ENCODE peak calls at places on chromosomes 13 and 19, in five cellular contexts. H is H1, P is NT2/D1, M is GM12878, U is HepG2. T is an unnamed sample.

GRCh38 chr13:106183410-106184128 is 351.9 kb downstream of the EFNB2 start:
- DNase-seq in H (no peak), P (no peak), M (no peak), U (no peak), T (no peak)

GRCh38 chr13:74134777-74135305 is 637 bp upstream of the KLF12 start:
- DNase-seq in H (no peak), P (no peak), M (no peak), U (no peak), T (peak; percentile 72)

GRCh38 chr13:21047591-21048282 is 13.6 kb downstream of the LATS2 start:
- DNase-seq in H (no peak), P (no peak), M (no peak), U (no peak), T (no peak)

GRCh38 chr13:67140006-67140405 is 90.1 kb downstream of the PCDH9 start:
- DNase-seq in H (no peak), P (no peak), M (no peak), U (no peak), T (no peak)

GRCh38 chr13:35729926-35730627 is 253.6 kb upstream of the MAB21L1 start:
- DNase-seq in H (no peak), P (no peak), M (peak; percentile 38), U (no peak), T (no peak)

GRCh38 chr19:19997656-19998268 is 41.5 kb downstream of the ZNF682 start:
- DNase-seq in H (peak; percentile 47), P (peak; percentile 40), M (no peak), U (no peak), T (peak; percentile 6)

GRCh38 chr13:103762523-103762922 is 696.3 kb upstream of the SLC10A2 start:
- DNase-seq in H (no peak), P (no peak), M (no peak), U (no peak), T (no peak)

GRCh38 chr13:43838909-43839308 is 40.6 kb downstream of the CCDC122 start:
- DNase-seq in H (no peak), P (no peak), M (no peak), U (no peak), T (no peak)

GRCh38 chr13:25733696-25734435 is 317.9 kb downstream of the SHISA2 start:
- DNase-seq in H (no peak), P (no peak), M (no peak), U (no peak), T (no peak)

GRCh38 chr13:112756511-112756966 is 66.7 kb downstream of the ATP11A start:
- DNase-seq in H (no peak), P (no peak), M (no peak), U (no peak), T (no peak)

GRCh38 chr19:33780746-33781145 is 15.9 kb upstream of the KCTD15 start:
- DNase-seq in H (no peak), P (no peak), M (no peak), U (no peak), T (no peak)

GRCh38 chr13:104855581-104855980 is 1679.9 kb downstream of the EFNB2 start:
- DNase-seq in H (no peak), P (no peak), M (no peak), U (no peak), T (no peak)

GRCh38 chr19:5031231-5032100 is 62.6 kb downstream of the KDM4B start:
- DNase-seq in H (peak; percentile 70), P (peak; percentile 76), M (peak; percentile 12), U (peak; percentile 73), T (peak; percentile 92)

GRCh38 chr13:22596157-22596863 is 584.5 kb upstream of the SGCG start:
- DNase-seq in H (no peak), P (no peak), M (no peak), U (peak; percentile 8), T (no peak)

GRCh38 chr13:104614746-104615145 is 1548.5 kb upstream of the SLC10A2 start:
- DNase-seq in H (no peak), P (no peak), M (no peak), U (no peak), T (no peak)

GRCh38 chr19:45884682-45885555 is 1.0 kb downstream of the IRF2BP1 start:
- DNase-seq in H (no peak), P (no peak), M (no peak), U (no peak), T (peak; percentile 24)

GRCh38 chr19:11116507-11116906 is 27.2 kb downstream of the LDLR start:
- DNase-seq in H (no peak), P (no peak), M (no peak), U (no peak), T (no peak)

GRCh38 chr19:15825753-15826152 is 10.3 kb upstream of the OR10H1 start:
- DNase-seq in H (no peak), P (no peak), M (no peak), U (no peak), T (no peak)

GRCh38 chr19:39946532-39946931 is 12.1 kb upstream of the FCGBP start:
- DNase-seq in H (no peak), P (no peak), M (no peak), U (no peak), T (no peak)

GRCh38 chr19:37977391-37977790 is 70.4 kb downstream of the SIPA1L3 start:
- DNase-seq in H (no peak), P (no peak), M (no peak), U (no peak), T (no peak)

GRCh38 chr13:77898097-77898496 is 20.5 kb downstream of the EDNRB start:
- DNase-seq in H (no peak), P (no peak), M (peak; percentile 66), U (no peak), T (no peak)

GRCh38 chr13:110387451-110388140 is 80.5 kb downstream of the COL4A2 start:
- DNase-seq in H (no peak), P (no peak), M (no peak), U (no peak), T (no peak)

GRCh38 chr13:99304541-99304940 is 2.7 kb downstream of the GPR183 start:
- DNase-seq in H (no peak), P (no peak), M (no peak), U (no peak), T (no peak)

GRCh38 chr13:71218960-71219359 is 648.0 kb downstream of the DACH1 start:
- DNase-seq in H (no peak), P (peak; percentile 8), M (no peak), U (peak; percentile 7), T (peak; percentile 60)

GRCh38 chr13:38350114-38350617 is 515 bp downstream of the UFM1 start:
- DNase-seq in H (no peak), P (no peak), M (no peak), U (peak; percentile 49), T (peak; percentile 23)

DNA sequence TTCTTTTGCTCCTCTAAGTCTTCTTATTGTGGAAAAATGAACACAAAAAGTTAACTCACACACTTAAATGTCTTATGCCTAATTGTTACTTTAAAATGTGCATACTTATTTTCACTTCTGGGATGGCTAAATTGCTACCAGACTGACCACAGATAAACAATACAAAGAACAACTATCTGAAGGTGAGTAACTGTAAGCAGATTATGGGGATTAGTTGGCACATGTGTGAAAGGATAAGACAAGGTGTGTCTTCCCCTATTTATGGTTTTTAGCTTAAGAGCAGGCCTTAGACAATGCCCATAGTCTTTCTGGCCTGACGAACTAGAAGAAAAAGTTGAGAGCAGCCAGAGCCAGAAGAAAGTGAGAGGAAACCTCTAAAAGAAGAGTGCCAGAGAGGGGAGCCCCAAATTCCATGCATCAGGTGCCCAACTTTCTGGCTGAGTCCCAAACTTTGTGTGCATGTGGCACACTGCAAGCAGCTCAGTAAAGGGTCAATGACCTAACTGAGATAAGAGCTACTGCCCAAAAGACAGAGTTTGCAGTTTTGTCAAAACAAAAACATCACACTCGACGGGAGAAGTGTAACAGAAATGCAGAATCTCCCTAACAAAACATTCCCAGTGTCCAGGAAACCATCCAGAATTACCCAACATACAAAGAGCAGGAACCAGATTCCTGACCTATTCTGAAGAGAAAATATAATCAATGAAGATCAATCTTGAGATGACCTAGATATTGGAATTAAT is 375.4 kb downstream of the KCNRG start:
- DNase-seq in H (no peak), P (no peak), M (no peak), U (no peak), T (no peak)
- TF ChIP-seq SUZ12 in H (no peak), P (no peak), M (no peak), U (no peak), T (no peak)

DNA sequence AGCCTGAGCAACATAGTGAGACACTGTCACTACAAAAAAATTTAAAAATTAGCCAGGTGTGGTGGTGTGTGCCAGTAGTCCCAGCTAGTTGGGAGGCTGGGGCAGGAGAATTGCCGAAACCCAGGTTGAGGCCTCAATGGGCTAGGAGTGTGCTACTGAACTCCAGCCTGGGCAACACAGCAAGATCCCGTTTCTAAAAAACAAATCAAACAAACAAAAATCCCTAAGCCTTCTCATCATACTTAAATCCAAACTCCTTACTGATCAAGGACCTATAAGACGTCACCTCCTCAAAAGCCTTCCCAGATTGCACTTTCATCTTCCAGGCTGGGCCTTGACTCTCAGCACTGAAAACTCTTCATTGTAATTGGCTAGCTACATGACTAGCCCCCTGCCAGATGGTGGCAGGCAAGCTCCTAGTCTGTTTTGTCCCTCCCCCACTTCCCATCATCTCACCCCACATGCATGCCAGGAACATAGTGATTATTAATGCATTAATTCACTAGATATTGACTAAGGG is 17.5 kb upstream of the NANOS3 start:
- DNase-seq in H (no peak), P (no peak), M (no peak), U (no peak), T (no peak)
- TF ChIP-seq SUZ12 in H (no peak), P (no peak), M (no peak), U (no peak), T (no peak)

GRCh38 chr13:89465366-89465765 is 1794.2 kb downstream of the SLITRK5 start:
- DNase-seq in H (no peak), P (no peak), M (peak; percentile 3), U (no peak), T (no peak)
- TF ChIP-seq SUZ12 in H (no peak), P (no peak), M (no peak), U (no peak), T (no peak)

GRCh38 chr19:51480590-51480989 is 2.3 kb downstream of the CEACAM18 start:
- DNase-seq in H (no peak), P (peak; percentile 8), M (no peak), U (peak; percentile 20), T (peak; percentile 32)

GRCh38 chr19:51476164-51476563 is 2.2 kb upstream of the CEACAM18 start:
- DNase-seq in H (no peak), P (no peak), M (no peak), U (no peak), T (no peak)

GRCh38 chr19:51479531-51480331 is 1.4 kb downstream of the CEACAM18 start:
- DNase-seq in H (no peak), P (no peak), M (no peak), U (no peak), T (no peak)

GRCh38 chr19:51478381-51479285 is at the start of gene CEACAM18:
- DNase-seq in H (no peak), P (no peak), M (no peak), U (no peak), T (no peak)

GRCh38 chr19:51477343-51477742 is 996 bp upstream of the CEACAM18 start:
- DNase-seq in H (no peak), P (no peak), M (no peak), U (no peak), T (no peak)
- TF ChIP-seq SUZ12 in H (no peak), P (no peak), M (no peak), U (no peak), T (no peak)

GRCh38 chr13:96020155-96020575 is 33.0 kb downstream of the UGGT2 start:
- DNase-seq in H (no peak), P (peak; percentile 64), M (peak; percentile 23), U (peak; percentile 75), T (peak; percentile 62)
- TF ChIP-seq SUZ12 in H (no peak), P (no peak), M (no peak), U (no peak), T (no peak)

T was measured in HEK293T.